ENCODE peak calls at places on chromosomes 12 and 14, in nine cellular contexts. I is endothelial cell of umbilical vein, F is PC-9, W is mucosa of descending colon, E is IMR-90, U is PC-3, L is heart right ventricle, S is GM23338, Y is left lung. R is an unnamed sample.

GRCh38 chr12:6845395-6845794 is 4.7 kb downstream of the GNB3 start:
- DNase-seq in I (no peak), F (no peak), W (no peak), E (no peak), U (no peak), L (no peak), S (no peak), Y (no peak), R (no peak)

GRCh38 chr12:64232201-64232600 is 10.1 kb upstream of the KICS2 start:
- DNase-seq in I (no peak), F (no peak), W (no peak), E (no peak), U (no peak), L (no peak), S (no peak), Y (no peak), R (no peak)

GRCh38 chr12:64187370-64187769 is 34.7 kb downstream of the KICS2 start:
- DNase-seq in I (peak; percentile 60), F (peak; percentile 70), W (no peak), E (peak; percentile 74), U (peak; percentile 80), L (no peak), S (no peak), Y (no peak), R (no peak)

GRCh38 chr14:64968651-64969050 is 3.5 kb downstream of the RAB15 start:
- DNase-seq in I (no peak), F (no peak), W (no peak), E (no peak), U (no peak), L (no peak), S (peak; percentile 43), Y (no peak), R (no peak)

GRCh38 chr12:632102-632696 is 31.0 kb downstream of the NINJ2 start:
- DNase-seq in I (peak; percentile 91), F (peak; percentile 95), W (no peak), E (peak; percentile 92), U (peak; percentile 72), L (no peak), S (peak; percentile 76), Y (no peak), R (no peak)

GRCh38 chr12:6476496-6476895 is 6.0 kb upstream of the VAMP1 start:
- DNase-seq in I (no peak), F (peak; percentile 33), W (no peak), E (peak; percentile 88), U (no peak), L (no peak), S (no peak), Y (no peak), R (no peak)

GRCh38 chr12:64392221-64392620 is 1.7 kb upstream of the C12orf56 start:
- DNase-seq in I (peak; percentile 59), F (no peak), W (peak; percentile 59), E (peak; percentile 56), U (peak; percentile 76), L (no peak), S (peak; percentile 79), Y (no peak), R (no peak)

GRCh38 chr14:60758875-60759274 is 24.3 kb downstream of the MNAT1 start:
- DNase-seq in I (no peak), F (no peak), W (no peak), E (peak; percentile 62), U (no peak), L (no peak), S (no peak), Y (no peak), R (no peak)

GRCh38 chr14:76957224-76957881 is 71.2 kb downstream of the IRF2BPL start:
- DNase-seq in I (peak; percentile 48), F (peak; percentile 44), W (no peak), E (no peak), U (no peak), L (no peak), S (no peak), Y (no peak), R (no peak)

GRCh38 chr14:75249251-75249957 is 29.2 kb upstream of the FOS start:
- DNase-seq in I (no peak), F (peak; percentile 72), W (peak; percentile 59), E (no peak), U (peak; percentile 12), L (no peak), S (peak; percentile 61), Y (no peak), R (no peak)

GRCh38 chr12:123914726-123915345 is 57.8 kb downstream of the CCDC92 start:
- DNase-seq in I (no peak), F (no peak), W (no peak), E (no peak), U (no peak), L (no peak), S (peak; percentile 23), Y (no peak), R (no peak)

GRCh38 chr14:65134651-65135579 is 32.6 kb upstream of the MAX start:
- DNase-seq in I (no peak), F (no peak), W (peak; percentile 47), E (no peak), U (no peak), L (no peak), S (no peak), Y (no peak), R (peak; percentile 4)

GRCh38 chr12:53869500-53869899 is 69.1 kb upstream of the HOXC13 start:
- DNase-seq in I (no peak), F (peak; percentile 54), W (no peak), E (no peak), U (peak; percentile 55), L (no peak), S (no peak), Y (no peak), R (no peak)

GRCh38 chr14:56482306-56482705 is 97.3 kb upstream of the TMEM260 start:
- DNase-seq in I (peak; percentile 16), F (no peak), W (peak; percentile 12), E (peak; percentile 9), U (peak; percentile 53), L (no peak), S (peak; percentile 86), Y (no peak), R (no peak)

GRCh38 chr14:96225745-96226151 is 21.1 kb downstream of the BDKRB2 start:
- DNase-seq in I (no peak), F (peak; percentile 70), W (peak; percentile 73), E (peak; percentile 64), U (peak; percentile 62), L (no peak), S (peak; percentile 56), Y (no peak), R (peak; percentile 84)

GRCh38 chr12:77938301-77938700 is 107.6 kb downstream of the NAV3 start:
- DNase-seq in I (no peak), F (no peak), W (no peak), E (no peak), U (no peak), L (no peak), S (no peak), Y (no peak), R (no peak)

GRCh38 chr12:107503851-107504502 is 181.6 kb upstream of the PWP1 start:
- DNase-seq in I (no peak), F (no peak), W (no peak), E (peak; percentile 17), U (no peak), L (no peak), S (no peak), Y (no peak), R (no peak)

DNA sequence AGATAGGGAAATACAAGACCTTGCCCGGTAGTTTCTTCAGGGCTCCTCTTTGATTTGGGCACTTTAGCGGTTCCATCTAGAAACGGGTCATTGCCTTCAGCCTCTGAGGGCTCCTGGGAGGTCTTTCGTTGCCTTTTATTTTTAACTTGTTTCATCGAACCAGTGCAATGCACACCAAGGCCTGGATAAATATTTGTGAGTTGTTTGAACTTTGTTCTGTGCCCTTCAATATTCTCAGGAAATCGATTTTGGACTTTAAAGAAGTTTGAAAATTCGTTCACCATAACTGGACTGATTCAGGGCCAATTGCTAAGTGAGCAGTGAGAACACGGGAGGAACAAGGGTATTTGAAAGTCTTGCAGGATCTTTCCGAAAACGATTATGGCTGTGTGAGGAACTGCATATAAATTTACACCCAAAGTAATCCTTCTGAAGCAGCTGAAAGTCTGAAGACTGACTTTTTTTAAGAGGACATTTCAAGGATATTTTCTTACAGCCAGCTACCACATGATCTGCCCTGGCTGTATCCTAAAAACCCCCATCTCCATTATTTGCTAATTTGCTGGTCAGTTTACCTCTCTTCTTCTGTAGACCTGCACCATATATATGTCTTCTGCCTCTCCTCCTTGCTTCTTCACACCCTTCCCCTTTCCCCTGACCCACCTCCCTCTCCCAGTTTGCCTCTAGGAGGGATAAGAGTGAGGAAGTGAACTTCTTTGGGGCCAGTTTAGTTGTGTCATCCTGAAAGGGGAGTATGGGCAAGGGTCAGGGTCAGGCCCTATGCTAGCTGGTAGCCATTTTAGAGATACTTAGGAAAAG is 8.0 kb downstream of the DUSP6 start:
- DNase-seq in I (no peak), F (no peak), W (no peak), E (no peak), U (no peak), L (no peak), S (no peak), Y (no peak), R (no peak)
- TF ChIP-seq CTCF in I (no peak), F (no peak), W (no peak), E (no peak), U (no peak), L (no peak), S (no peak), Y (no peak), R (no peak)

GRCh38 chr12:27666510-27666909 is 29.7 kb upstream of the REP15 start:
- DNase-seq in I (no peak), F (no peak), W (no peak), E (no peak), U (no peak), L (no peak), S (no peak), Y (no peak), R (no peak)
- H3K36me3 ChIP-seq in I (peaks cover 24% of the 10 kb centered on the region), F (peaks cover 9% of the 10 kb centered on the region), W (no peaks in the 10 kb centered on the region), E (peaks cover 30% of the 10 kb centered on the region), U (peaks cover 13% of the 10 kb centered on the region), L (peaks cover 100% of the 10 kb centered on the region), S (peaks cover 4% of the 10 kb centered on the region), Y (peaks cover 35% of the 10 kb centered on the region), R (peaks cover 68% of the 10 kb centered on the region)

DNA sequence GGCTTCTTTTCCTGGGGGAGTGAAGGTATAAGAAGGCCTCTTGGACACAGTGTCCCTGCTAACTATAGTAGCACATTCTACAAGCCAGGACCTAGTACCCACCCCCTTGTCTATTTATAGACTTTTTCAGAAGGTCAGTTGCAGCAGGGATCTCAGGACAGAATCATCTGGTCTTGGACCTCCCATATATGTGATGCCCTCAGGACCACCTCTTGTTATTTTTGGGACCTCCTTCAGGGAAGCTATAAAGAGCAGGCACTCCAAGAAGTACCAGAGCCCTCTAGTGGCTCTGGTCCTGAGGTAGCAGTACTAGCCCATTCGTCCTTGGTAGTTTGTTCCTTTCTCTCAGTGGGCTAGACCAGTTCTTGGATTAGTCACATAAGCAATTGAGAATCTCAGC is 4.3 kb downstream of the COQ10A start:
- DNase-seq in I (peak; percentile 39), F (no peak), W (no peak), E (peak; percentile 31), U (peak; percentile 49), L (no peak), S (peak; percentile 61), Y (no peak), R (no peak)
- TF ChIP-seq CTCF in I (peak; percentile 29), F (peak; percentile 39), W (no peak), E (peak; percentile 44), U (peak; percentile 67), L (peak; percentile 48), S (peak; percentile 62), Y (no peak), R (no peak)

DNA sequence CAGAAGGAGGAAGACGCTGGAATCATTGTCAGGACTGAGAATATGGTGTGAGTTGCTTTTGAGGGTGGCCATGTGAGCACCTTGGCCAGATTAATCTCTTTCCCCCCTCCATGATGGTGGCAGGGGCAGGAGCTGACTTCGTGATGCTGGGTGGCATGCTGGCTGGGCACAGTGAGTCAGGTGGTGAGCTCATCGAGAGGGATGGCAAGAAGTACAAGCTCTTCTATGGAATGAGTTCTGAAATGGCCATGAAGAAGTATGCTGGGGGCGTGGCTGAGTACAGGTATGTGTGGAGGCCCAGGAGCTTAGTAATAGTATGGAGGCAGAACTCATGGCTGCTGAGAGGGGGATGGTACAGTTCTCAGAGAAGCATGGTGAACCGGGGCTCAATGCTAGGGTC is 4.3 kb downstream of the TINF2 start:
- DNase-seq in I (no peak), F (no peak), W (no peak), E (no peak), U (peak; percentile 48), L (no peak), S (no peak), Y (no peak), R (no peak)
- H3K36me3 ChIP-seq in I (peaks cover 33% of the 10 kb centered on the region), F (no peaks in the 10 kb centered on the region), W (peaks cover 5% of the 10 kb centered on the region), E (peaks cover 44% of the 10 kb centered on the region), U (peaks cover 45% of the 10 kb centered on the region), L (peaks cover 75% of the 10 kb centered on the region), S (peaks cover 17% of the 10 kb centered on the region), Y (peaks cover 63% of the 10 kb centered on the region), R (peaks cover 53% of the 10 kb centered on the region)

R was measured in suprapubic skin.